ENCODE peak calls at places on chromosomes 2 and 18, in ten cellular contexts. V, F, W, H, L, K, S, M, Z and Q are unnamed samples.

GRCh38 chr2:240285725-240286124 is 145.3 kb upstream of the OTOS start:
- DNase-seq in K (no peak), W (no peak), S (no peak), M (no peak), F (no peak), H (no peak), Z (no peak), L (no peak), V (no peak), Q (no peak)

GRCh38 chr2:43185146-43185545 is 41.3 kb downstream of the ZFP36L2 start:
- DNase-seq in W (no peak), H (no peak), F (no peak), M (no peak), V (no peak), L (no peak), S (no peak), Z (peak; percentile 69), K (no peak), Q (no peak)

GRCh38 chr2:145068509-145068908 is 548.6 kb upstream of the ZEB2 start:
- DNase-seq in M (no peak), H (no peak), L (no peak), Z (no peak), W (no peak), K (no peak), V (no peak), S (no peak), F (no peak), Q (no peak)

GRCh38 chr2:120244656-120245519 is 7.8 kb upstream of the RALB start:
- DNase-seq in S (no peak), H (no peak), V (no peak), L (no peak), W (no peak), F (peak; percentile 54), K (no peak), Z (no peak), M (peak; percentile 74), Q (no peak)

GRCh38 chr18:495017-495416 is 5.5 kb downstream of the COLEC12 start:
- DNase-seq in S (no peak), H (no peak), V (no peak), L (no peak), K (no peak), W (no peak), M (no peak), F (no peak), Z (no peak), Q (no peak)

GRCh38 chr2:73111300-73112025 is 1.3 kb downstream of the RAB11FIP5 start:
- DNase-seq in S (no peak), Z (peak; percentile 26), K (peak; percentile 40), H (no peak), L (peak; percentile 81), F (peak; percentile 65), V (no peak), W (peak; percentile 12), M (peak; percentile 58), Q (no peak)

GRCh38 chr2:222693837-222694236 is 22.4 kb downstream of the MOGAT1 start:
- DNase-seq in L (peak; percentile 49), Z (peak; percentile 41), M (peak; percentile 21), V (no peak), S (peak; percentile 36), K (no peak), F (peak; percentile 10), W (no peak), H (peak; percentile 33), Q (no peak)

GRCh38 chr2:41966920-41967319 is 80.9 kb upstream of the PKDCC start:
- DNase-seq in S (no peak), K (no peak), Z (no peak), M (no peak), W (no peak), V (no peak), H (no peak), L (no peak), F (no peak), Q (no peak)

GRCh38 chr2:9629222-9630000 is 1.4 kb downstream of the YWHAQ start:
- DNase-seq in L (no peak), M (peak; percentile 44), H (no peak), V (no peak), K (peak; percentile 49), F (peak; percentile 42), W (no peak), S (no peak), Z (no peak), Q (no peak)

GRCh38 chr2:210654091-210654490 is 97.7 kb downstream of the CPS1 start:
- DNase-seq in S (no peak), L (no peak), W (no peak), M (no peak), F (no peak), H (no peak), Z (no peak), K (no peak), V (no peak), Q (no peak)

GRCh38 chr2:16250886-16251285 is 310.5 kb downstream of the MYCN start:
- DNase-seq in K (no peak), S (no peak), Z (no peak), M (no peak), V (no peak), L (no peak), W (no peak), F (no peak), H (no peak), Q (no peak)

GRCh38 chr2:61177727-61178549 is 15.9 kb downstream of the C2orf74 start:
- DNase-seq in K (peak; percentile 15), F (no peak), W (peak; percentile 57), V (peak; percentile 20), L (peak; percentile 59), S (no peak), M (peak; percentile 46), H (peak; percentile 50), Z (no peak), Q (no peak)

GRCh38 chr2:62660582-62661262 is 44.8 kb upstream of the EHBP1 start:
- DNase-seq in H (no peak), V (no peak), K (peak; percentile 96), Z (no peak), S (no peak), W (no peak), F (no peak), M (no peak), L (no peak), Q (no peak)

GRCh38 chr2:30969006-30969405 is 161.8 kb upstream of the CAPN13 start:
- DNase-seq in W (no peak), K (no peak), L (no peak), V (no peak), H (no peak), M (no peak), F (no peak), Z (no peak), S (no peak), Q (no peak)

GRCh38 chr2:166361351-166362153 is 14.2 kb downstream of the SCN9A start:
- DNase-seq in Z (peak; percentile 26), S (no peak), M (peak; percentile 36), V (no peak), F (peak; percentile 30), K (peak; percentile 55), W (no peak), H (peak; percentile 28), L (peak; percentile 47), Q (no peak)

GRCh38 chr2:128617029-128617590 is 298.4 kb upstream of the HS6ST1 start:
- DNase-seq in S (no peak), H (no peak), L (no peak), F (no peak), V (no peak), W (no peak), Z (no peak), M (no peak), K (no peak), Q (no peak)

GRCh38 chr2:118672571-118673158 is 174.8 kb downstream of the EN1 start:
- DNase-seq in M (no peak), S (no peak), L (no peak), Z (no peak), W (no peak), K (peak; percentile 36), H (no peak), F (peak; percentile 27), V (no peak), Q (no peak)

GRCh38 chr2:101111262-101111838 is 39.8 kb downstream of the TBC1D8 start:
- DNase-seq in Z (no peak), M (no peak), V (no peak), W (no peak), K (no peak), H (no peak), S (no peak), L (no peak), F (no peak), Q (no peak)
- H3K4me1 ChIP-seq in Z (peaks cover 63% of the 10 kb centered on the region), M (peaks cover 14% of the 10 kb centered on the region), V (no peaks in the 10 kb centered on the region), W (no peaks in the 10 kb centered on the region), K (no peaks in the 10 kb centered on the region), H (no peaks in the 10 kb centered on the region), S (peaks cover 10% of the 10 kb centered on the region), L (peaks cover 82% of the 10 kb centered on the region), F (peaks cover 41% of the 10 kb centered on the region), Q (peaks cover 9% of the 10 kb centered on the region)

GRCh38 chr2:205984381-205984780 is 101.6 kb downstream of the INO80D start:
- DNase-seq in K (no peak), F (no peak), Z (no peak), M (no peak), L (no peak), S (no peak), W (no peak), V (no peak), H (no peak), Q (no peak)
- H3K4me3 ChIP-seq in K (no peak overlapping the region), F (no peak overlapping the region), Z (no peak overlapping the region), M (no peak overlapping the region), L (no peak overlapping the region), S (no peak overlapping the region), W (no peak overlapping the region), V (peak overlapping the region; percentile 71), H (no peak overlapping the region), Q (no peak overlapping the region)

GRCh38 chr2:121880283-121880682 is 124.8 kb downstream of the TSN start:
- DNase-seq in F (no peak), W (no peak), Z (no peak), V (no peak), H (no peak), M (no peak), L (no peak), S (no peak), K (no peak), Q (no peak)

GRCh38 chr2:121881950-121882349 is 126.5 kb downstream of the TSN start:
- DNase-seq in S (no peak), K (no peak), L (no peak), M (no peak), H (no peak), Z (no peak), V (no peak), W (no peak), F (no peak), Q (no peak)

GRCh38 chr2:121877366-121877765 is 121.9 kb downstream of the TSN start:
- DNase-seq in L (no peak), Z (no peak), S (no peak), W (no peak), F (no peak), V (no peak), K (no peak), M (no peak), H (no peak), Q (no peak)

GRCh38 chr2:121884515-121884915 is 129.1 kb downstream of the TSN start:
- DNase-seq in M (no peak), H (no peak), V (no peak), L (peak; percentile 29), K (no peak), S (peak; percentile 28), Z (no peak), W (no peak), F (no peak), Q (no peak)

GRCh38 chr2:121881038-121881437 is 125.6 kb downstream of the TSN start:
- DNase-seq in S (no peak), Z (no peak), W (no peak), V (no peak), L (no peak), M (no peak), K (no peak), H (no peak), F (no peak), Q (no peak)
- H3K4me1 ChIP-seq in S (peaks cover 7% of the 10 kb centered on the region), Z (no peaks in the 10 kb centered on the region), W (no peaks in the 10 kb centered on the region), V (no peaks in the 10 kb centered on the region), L (peaks cover 12% of the 10 kb centered on the region), M (no peaks in the 10 kb centered on the region), K (no peaks in the 10 kb centered on the region), H (no peaks in the 10 kb centered on the region), F (no peaks in the 10 kb centered on the region), Q (no peaks in the 10 kb centered on the region)

GRCh38 chr2:159071190-159071915 is 102.9 kb downstream of the TANC1 start:
- DNase-seq in F (no peak), M (no peak), H (no peak), V (no peak), L (no peak), W (no peak), K (peak; percentile 85), S (no peak), Z (no peak), Q (no peak)
- H3K4me3 ChIP-seq in F (no peak overlapping the region), M (no peak overlapping the region), H (no peak overlapping the region), V (no peak overlapping the region), L (no peak overlapping the region), W (no peak overlapping the region), K (no peak overlapping the region), S (no peak overlapping the region), Z (no peak overlapping the region), Q (no peak overlapping the region)